ENCODE peak calls at places on chromosomes 1 and 21, in eight cellular contexts. I, N, F, P, W, D, V and R are unnamed samples. For H3K4me1, the result is how much of the 10 kb centered on the place peaks cover.

GRCh38 chr1:245051349-245052221 is 103.2 kb upstream of the KIF26B start:
- DNase-seq in I (peak), N (no peak), F (peak), P (no peak), W (no peak), D (no peak), V (peak), R (peak)

GRCh38 chr1:233025156-233025555 is 74.7 kb downstream of the NTPCR start:
- DNase-seq in I (peak), N (no peak), F (peak), P (no peak), W (no peak), D (no peak), V (peak), R (peak)

GRCh38 chr1:41341365-41341683 is 19.9 kb upstream of the FOXO6 start:
- DNase-seq in I (no peak), N (peak), F (no peak), P (no peak), W (no peak), D (no peak), V (no peak), R (no peak)

GRCh38 chr1:159879977-159880376 is 17.5 kb upstream of the VSIG8 start:
- DNase-seq in I (peak), N (no peak), F (no peak), P (no peak), W (no peak), D (no peak), V (peak), R (no peak)

GRCh38 chr1:46301406-46302090 is 1.9 kb downstream of the LRRC41 start:
- DNase-seq in I (peak), N (peak), F (peak), P (no peak), W (no peak), D (no peak), V (peak), R (peak)

GRCh38 chr1:15640667-15641066 is 23.4 kb downstream of the DDI2 start:
- DNase-seq in I (no peak), N (no peak), F (no peak), P (no peak), W (no peak), D (no peak), V (no peak), R (no peak)

GRCh38 chr1:170150921-170151320 is 5.2 kb downstream of the NTMT2 start:
- DNase-seq in I (no peak), N (no peak), F (no peak), P (no peak), W (no peak), D (no peak), V (no peak), R (no peak)

GRCh38 chr1:47996406-47997226 is 569 bp downstream of the TRABD2B start:
- DNase-seq in I (peak), N (peak), F (no peak), P (no peak), W (no peak), D (peak), V (no peak), R (no peak)

GRCh38 chr21:39175154-39175553 is 8.1 kb downstream of the PSMG1 start:
- DNase-seq in I (peak), N (no peak), F (no peak), P (no peak), W (no peak), D (no peak), V (no peak), R (no peak)

GRCh38 chr1:42742617-42743301 is 2.7 kb upstream of the CLDN19 start:
- DNase-seq in I (no peak), N (no peak), F (no peak), P (no peak), W (no peak), D (no peak), V (no peak), R (no peak)

GRCh38 chr1:79128726-79129125 is 122.2 kb upstream of the ADGRL4 start:
- DNase-seq in I (peak), N (no peak), F (no peak), P (no peak), W (no peak), D (no peak), V (peak), R (no peak)

GRCh38 chr1:232521660-232522059 is 108.3 kb downstream of the SIPA1L2 start:
- DNase-seq in I (no peak), N (no peak), F (no peak), P (no peak), W (no peak), D (no peak), V (peak), R (no peak)

GRCh38 chr1:159817276-159818041 is 9.2 kb upstream of the SLAMF8 start:
- DNase-seq in I (no peak), N (no peak), F (no peak), P (no peak), W (no peak), D (no peak), V (peak), R (peak)

GRCh38 chr1:150066838-150067183 is 765 bp upstream of the VPS45 start:
- DNase-seq in I (no peak), N (peak), F (peak), P (peak), W (no peak), D (no peak), V (no peak), R (peak)

GRCh38 chr1:236685917-236686814 is at the start of gene ACTN2:
- DNase-seq in I (peak), N (peak), F (peak), P (no peak), W (no peak), D (no peak), V (peak), R (peak)

GRCh38 chr21:25639922-25640670 is 1.0 kb downstream of the JAM2 start:
- DNase-seq in I (no peak), N (peak), F (no peak), P (no peak), W (no peak), D (peak), V (peak), R (peak)

GRCh38 chr1:1129309-1129708 is 13.4 kb upstream of the C1orf159 start:
- DNase-seq in I (no peak), N (no peak), F (no peak), P (no peak), W (no peak), D (no peak), V (no peak), R (no peak)

GRCh38 chr1:184664042-184664659 is 90.5 kb downstream of the EDEM3 start:
- DNase-seq in I (peak), N (peak), F (peak), P (no peak), W (peak), D (peak), V (peak), R (peak)

GRCh38 chr1:205545001-205545919 is 40.8 kb downstream of the CDK18 start:
- DNase-seq in I (no peak), N (peak), F (peak), P (no peak), W (no peak), D (no peak), V (no peak), R (no peak)

GRCh38 chr21:46188226-46189212 is 4.3 kb upstream of the SPATC1L start:
- DNase-seq in I (peak), N (no peak), F (no peak), P (no peak), W (peak), D (no peak), V (peak), R (peak)

GRCh38 chr1:220825819-220826551 is 39.3 kb downstream of the MTARC1 start:
- DNase-seq in I (peak), N (no peak), F (no peak), P (no peak), W (no peak), D (no peak), V (no peak), R (peak)

GRCh38 chr1:116870322-116870721 is 39.4 kb upstream of the PTGFRN start:
- DNase-seq in I (no peak), N (no peak), F (no peak), P (no peak), W (no peak), D (no peak), V (no peak), R (no peak)

GRCh38 chr1:214416417-214417212 is 134.8 kb downstream of the PTPN14 start:
- DNase-seq in I (peak), N (no peak), F (no peak), P (no peak), W (no peak), D (no peak), V (peak), R (no peak)

GRCh38 chr1:41917835-41918449 is 780 bp downstream of the HIVEP3 start:
- DNase-seq in I (peak), N (no peak), F (peak), P (no peak), W (no peak), D (no peak), V (peak), R (no peak)

GRCh38 chr1:8063298-8064068 is 37.4 kb upstream of the ERRFI1 start:
- DNase-seq in I (no peak), N (no peak), F (no peak), P (no peak), W (no peak), D (no peak), V (no peak), R (no peak)

GRCh38 chr21:46151989-46152938 is 3.1 kb downstream of the FTCD start:
- DNase-seq in I (no peak), N (peak), F (no peak), P (no peak), W (peak), D (no peak), V (no peak), R (peak)

GRCh38 chr1:179126338-179127060 is 44.6 kb downstream of the TOR3A start:
- DNase-seq in I (no peak), N (no peak), F (peak), P (no peak), W (no peak), D (no peak), V (peak), R (peak)

GRCh38 chr1:51215169-51215568 is 20.9 kb upstream of the RNF11 start:
- DNase-seq in I (no peak), N (no peak), F (no peak), P (no peak), W (no peak), D (no peak), V (peak), R (no peak)

GRCh38 chr1:94922756-94923465 is 4.0 kb downstream of the CNN3 start:
- DNase-seq in I (peak), N (no peak), F (no peak), P (no peak), W (no peak), D (no peak), V (peak), R (no peak)

GRCh38 chr21:43467785-43468184 is 40.9 kb upstream of the SIK1 start:
- DNase-seq in I (no peak), N (peak), F (peak), P (no peak), W (no peak), D (no peak), V (no peak), R (no peak)

GRCh38 chr1:95018602-95019369 is 54.0 kb downstream of the ALG14 start:
- DNase-seq in I (no peak), N (no peak), F (no peak), P (no peak), W (no peak), D (no peak), V (peak), R (no peak)

GRCh38 chr1:85330711-85331290 is 54.4 kb upstream of the BCL10 start:
- DNase-seq in I (peak), N (no peak), F (peak), P (no peak), W (no peak), D (no peak), V (peak), R (peak)

GRCh38 chr1:56339786-56340465 is 239.4 kb downstream of the PLPP3 start:
- DNase-seq in I (peak), N (no peak), F (no peak), P (no peak), W (no peak), D (no peak), V (no peak), R (no peak)

GRCh38 chr1:32890516-32891240 is 4.4 kb downstream of the HPCA start:
- DNase-seq in I (no peak), N (no peak), F (peak), P (no peak), W (no peak), D (no peak), V (no peak), R (no peak)

GRCh38 chr1:248816042-248816851 is 9.5 kb downstream of the SH3BP5L start:
- DNase-seq in I (no peak), N (no peak), F (no peak), P (no peak), W (no peak), D (no peak), V (no peak), R (no peak)

GRCh38 chr1:216542263-216542662 is 119.0 kb upstream of the USH2A start:
- DNase-seq in I (no peak), N (no peak), F (no peak), P (no peak), W (no peak), D (no peak), V (no peak), R (no peak)

DNA sequence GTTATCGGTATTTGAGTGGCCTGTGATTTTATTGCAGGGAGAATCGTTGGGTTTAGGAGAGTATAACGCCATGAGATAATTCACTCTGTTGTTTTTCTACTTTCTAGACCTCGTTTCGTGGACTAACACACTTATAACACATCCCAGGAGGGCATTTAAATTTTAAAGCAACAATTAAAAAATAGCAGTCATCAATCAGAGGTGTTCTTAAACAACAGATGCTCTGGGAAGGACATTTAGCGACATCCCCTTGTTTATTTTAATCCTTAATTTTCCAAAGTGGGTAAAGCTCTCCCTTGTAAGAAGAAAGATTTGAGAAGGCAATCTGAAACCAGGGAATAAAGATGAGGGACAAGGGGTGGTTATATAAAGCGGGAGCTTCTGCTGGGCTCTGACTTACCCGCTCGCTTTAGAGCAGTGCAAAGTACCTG is 4.9 kb downstream of the PBX1 start:
- DNase-seq in I (no peak), N (no peak), F (no peak), P (no peak), W (no peak), D (no peak), V (peak), R (no peak)
- H3K4me3 ChIP-seq in I (peak), N (peak), F (peak), P (no peak), W (peak), D (no peak), V (peak), R (no peak)

GRCh38 chr1:119743776-119744597 is 24.7 kb downstream of the HMGCS2 start:
- DNase-seq in I (peak), N (no peak), F (peak), P (peak), W (peak), D (peak), V (peak), R (peak)

GRCh38 chr1:119748040-119748439 is 20.7 kb downstream of the HMGCS2 start:
- DNase-seq in I (no peak), N (no peak), F (no peak), P (no peak), W (no peak), D (no peak), V (no peak), R (no peak)

GRCh38 chr1:119744598-119744942 is 24.1 kb downstream of the HMGCS2 start:
- DNase-seq in I (no peak), N (no peak), F (no peak), P (no peak), W (no peak), D (no peak), V (no peak), R (no peak)

GRCh38 chr1:119745034-119745433 is 23.7 kb downstream of the HMGCS2 start:
- DNase-seq in I (no peak), N (no peak), F (no peak), P (no peak), W (no peak), D (no peak), V (no peak), R (no peak)

GRCh38 chr1:119747451-119747850 is 21.3 kb downstream of the HMGCS2 start:
- DNase-seq in I (peak), N (no peak), F (no peak), P (no peak), W (no peak), D (no peak), V (no peak), R (no peak)
- H3K4me1 ChIP-seq in I (under half), N (under half), F (under half), P (under half), W (under half), D (under half), V (under half), R (under half)

DNA sequence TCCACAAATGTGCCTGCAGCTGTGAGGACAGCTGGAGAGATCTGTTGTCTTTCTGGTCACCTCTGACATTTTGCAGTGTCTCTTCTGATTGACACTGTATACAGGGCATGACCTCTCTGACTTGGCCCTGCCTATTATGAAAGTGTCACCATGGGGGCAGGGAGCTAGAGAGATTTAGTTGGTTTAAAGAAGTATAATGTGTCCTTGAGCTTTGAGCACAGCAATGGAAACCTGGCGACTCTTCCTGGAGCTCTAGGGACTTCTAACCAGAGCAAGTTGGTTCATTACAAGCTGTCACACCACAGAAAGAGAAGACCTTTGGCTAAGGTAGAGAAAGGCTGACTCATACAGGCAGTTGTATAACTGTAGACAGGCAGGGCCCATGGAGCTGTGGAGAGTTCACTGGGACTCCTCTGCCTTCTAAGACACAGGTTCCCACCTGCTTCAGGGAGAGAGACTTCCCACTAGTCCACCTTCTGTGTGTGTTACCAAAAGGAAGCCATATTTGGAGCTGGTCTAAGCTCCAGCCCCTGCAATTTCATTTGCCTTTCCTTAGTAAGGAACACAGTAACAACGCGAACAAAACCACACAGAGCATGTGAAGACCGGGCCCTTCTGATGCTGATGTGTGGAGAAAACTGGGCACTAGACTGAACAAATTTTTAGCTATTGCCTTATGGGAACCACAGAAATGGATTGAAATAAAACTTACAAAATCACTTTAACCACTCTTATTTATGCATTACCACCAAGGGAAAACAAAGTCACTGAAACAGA is 90.5 kb upstream of the ADAR start:
- DNase-seq in I (no peak), N (no peak), F (no peak), P (no peak), W (no peak), D (no peak), V (no peak), R (no peak)
- H3K27ac ChIP-seq in I (peak), N (no peak), F (no peak), P (no peak), W (no peak), D (no peak), V (no peak), R (no peak)

DNA sequence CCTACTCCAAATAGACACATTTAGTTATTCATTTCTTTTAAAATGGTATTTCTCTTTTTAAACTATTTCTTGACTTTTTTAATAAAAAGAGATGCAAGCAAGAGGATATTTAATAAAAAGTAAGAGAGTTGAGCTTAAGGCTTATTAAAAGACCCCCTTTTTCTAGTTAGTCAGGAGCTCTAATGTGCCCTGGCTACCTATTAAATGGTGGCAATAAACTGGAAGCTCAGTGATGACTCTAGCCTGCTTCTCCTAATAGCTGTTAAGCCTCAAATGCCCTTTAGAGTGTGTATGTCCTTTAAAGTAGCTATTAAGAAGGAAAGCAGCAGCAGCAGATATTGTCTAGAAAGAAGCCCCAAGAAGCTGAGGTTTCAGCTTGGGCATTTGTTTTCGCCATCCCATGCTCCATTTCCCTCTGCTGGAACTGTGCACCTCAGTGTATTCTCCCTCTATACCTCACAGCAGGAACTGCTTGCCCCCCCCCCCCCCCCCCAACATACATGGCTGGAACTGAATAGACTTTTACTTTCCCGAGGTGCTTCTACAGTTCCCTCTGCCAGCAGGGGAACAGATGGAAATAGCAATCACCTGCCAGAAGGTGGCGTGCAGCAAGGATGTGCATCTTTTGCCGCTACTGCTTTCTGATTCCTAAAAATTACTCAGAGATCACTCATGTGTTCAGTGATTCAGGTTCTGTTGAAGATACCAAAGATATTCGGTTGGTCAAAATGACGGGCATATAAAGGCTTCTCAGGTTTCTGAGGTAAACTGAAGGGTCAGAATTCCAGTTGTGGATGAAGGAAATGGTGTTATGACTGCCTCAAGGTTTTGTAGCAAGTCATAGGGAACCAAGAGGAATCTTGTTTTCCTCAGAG is 2.5 kb downstream of the RGS4 start:
- DNase-seq in I (peak), N (peak), F (no peak), P (no peak), W (no peak), D (peak), V (peak), R (peak)
- H3K4me3 ChIP-seq in I (no peak), N (no peak), F (no peak), P (no peak), W (peak), D (no peak), V (peak), R (no peak)